ENCODE peak calls at places on chromosomes 1 and 21, in four cellular contexts. A, Q, I and E are unnamed samples.
A peak's percentile ranks its signal among the peaks of the same experiment; 100 is the strongest.

GRCh38 chr1:234976880-234977680 is 151.6 kb downstream of the TOMM20 start:
- DNase-seq in Q (no peak), A (no peak), I (no peak), E (no peak)

GRCh38 chr1:167297222-167298214 is 76.8 kb downstream of the POU2F1 start:
- DNase-seq in I (no peak), A (peak; percentile 56), Q (peak; percentile 3), E (no peak)

GRCh38 chr1:9892563-9893528 is 17.2 kb downstream of the CTNNBIP1 start:
- DNase-seq in A (peak; percentile 89), I (no peak), Q (peak; percentile 88), E (no peak)

GRCh38 chr1:23804183-23804582 is 3.6 kb upstream of the GALE start:
- DNase-seq in I (no peak), A (no peak), Q (no peak), E (no peak)

GRCh38 chr1:209414803-209415329 is 168.6 kb upstream of the CAMK1G start:
- DNase-seq in Q (no peak), I (no peak), A (no peak), E (no peak)

GRCh38 chr1:11536573-11537379 is 57.8 kb downstream of the DISP3 start:
- DNase-seq in Q (no peak), A (no peak), I (no peak), E (no peak)

GRCh38 chr1:1020415-1021009 is 592 bp downstream of the AGRN start:
- DNase-seq in A (peak; percentile 43), Q (no peak), I (no peak), E (no peak)

GRCh38 chr1:1117469-1117831 is 1.6 kb upstream of the C1orf159 start:
- DNase-seq in Q (no peak), A (no peak), I (no peak), E (no peak)

GRCh38 chr21:25191141-25191540 is 416.1 kb downstream of the MRPL39 start:
- DNase-seq in A (no peak), I (no peak), Q (no peak), E (no peak)

GRCh38 chr1:54367613-54368012 is 38.6 kb downstream of the SSBP3 start:
- DNase-seq in I (no peak), A (no peak), Q (peak; percentile 65), E (no peak)

GRCh38 chr1:25110480-25110879 is 121.8 kb downstream of the SYF2 start:
- DNase-seq in I (no peak), A (no peak), Q (no peak), E (no peak)

GRCh38 chr1:162218975-162219374 is 149.5 kb downstream of the NOS1AP start:
- DNase-seq in Q (no peak), I (no peak), A (no peak), E (no peak)

GRCh38 chr1:212718499-212718898 is 18.9 kb upstream of the BATF3 start:
- DNase-seq in A (peak; percentile 29), Q (peak; percentile 43), I (no peak), E (no peak)

GRCh38 chr1:116413414-116413813 is 40.4 kb downstream of the ATP1A1 start:
- DNase-seq in I (no peak), Q (no peak), A (no peak), E (no peak)

GRCh38 chr1:210072891-210073509 is 135.0 kb downstream of the SYT14 start:
- DNase-seq in I (no peak), A (no peak), Q (no peak), E (no peak)

GRCh38 chr1:234617135-234617985 is 7.4 kb upstream of the IRF2BP2 start:
- DNase-seq in I (no peak), A (no peak), Q (no peak), E (no peak)

GRCh38 chr1:181117648-181118449 is 29.3 kb downstream of the IER5 start:
- DNase-seq in I (no peak), A (peak; percentile 90), Q (peak; percentile 67), E (no peak)

GRCh38 chr1:1680912-1681273 is 11.7 kb downstream of the SLC35E2B start:
- DNase-seq in I (no peak), A (peak; percentile 23), Q (no peak), E (no peak)

GRCh38 chr1:21366288-21366687 is 73.6 kb upstream of the NBPF3 start:
- DNase-seq in A (no peak), I (no peak), Q (no peak), E (no peak)

GRCh38 chr1:189899686-189900495 is 577.8 kb downstream of the BRINP3 start:
- DNase-seq in A (no peak), Q (no peak), I (no peak), E (peak; percentile 66)

GRCh38 chr1:212605441-212605976 is 3.1 kb upstream of the ATF3 start:
- DNase-seq in Q (no peak), I (no peak), A (peak; percentile 54), E (peak; percentile 54)

GRCh38 chr1:160401487-160401805 is 1.1 kb downstream of the VANGL2 start:
- DNase-seq in Q (no peak), I (no peak), A (no peak), E (no peak)
- H3K4me3 ChIP-seq in Q (peak overlapping the region; percentile 62), I (peak overlapping the region; percentile 90), A (peak overlapping the region; percentile 81), E (peak overlapping the region; percentile 88)

GRCh38 chr1:28668956-28669719 is 554 bp downstream of the GMEB1 start:
- DNase-seq in A (peak; percentile 67), Q (peak; percentile 33), I (peak; percentile 78), E (peak; percentile 47)
- H3K23ac ChIP-seq in A (no peak overlapping the region), Q (peak overlapping the region; percentile 94), I (no peak overlapping the region), E (peak overlapping the region; percentile 35)

DNA sequence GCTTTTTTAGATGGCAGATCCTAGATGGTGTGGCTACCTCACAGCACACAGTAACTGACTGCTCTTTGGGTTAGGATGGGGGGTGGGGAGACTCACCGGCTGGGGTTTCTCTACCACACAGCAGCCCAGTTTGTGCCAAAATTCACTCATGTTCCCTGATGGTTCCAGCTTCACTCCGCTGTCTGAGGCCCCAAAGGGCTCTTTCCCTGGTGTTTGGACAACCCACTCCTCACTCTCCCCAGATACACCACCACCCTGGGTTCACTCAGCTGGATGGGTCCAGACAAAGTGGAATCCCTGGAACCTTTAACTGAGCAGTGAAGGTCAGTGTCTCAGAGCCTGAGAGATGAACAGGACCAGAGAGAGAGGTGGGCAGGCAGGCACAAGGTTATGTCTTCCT is 3.8 kb downstream of the CDC42SE1 start:
- DNase-seq in I (no peak), A (no peak), Q (no peak), E (no peak)
- H3K4me3 ChIP-seq in I (no peak overlapping the region), A (no peak overlapping the region), Q (no peak overlapping the region), E (no peak overlapping the region)

GRCh38 chr1:7508052-7508745 is 262.9 kb upstream of the VAMP3 start:
- DNase-seq in A (no peak), I (no peak), Q (no peak), E (no peak)
- H3K23ac ChIP-seq in A (no peak overlapping the region), I (no peak overlapping the region), Q (no peak overlapping the region), E (no peak overlapping the region)

GRCh38 chr1:151157067-151157531 is 650 bp downstream of the TNFAIP8L2 start:
- DNase-seq in Q (no peak), A (no peak), I (no peak), E (no peak)
- H3K4me3 ChIP-seq in Q (no peak overlapping the region), A (no peak overlapping the region), I (no peak overlapping the region), E (no peak overlapping the region)

GRCh38 chr1:197920345-197921117 is 3.4 kb downstream of the LHX9 start:
- DNase-seq in Q (no peak), I (no peak), A (no peak), E (peak; percentile 26)

GRCh38 chr1:197918815-197919522 is 1.8 kb downstream of the LHX9 start:
- DNase-seq in I (peak; percentile 50), Q (no peak), A (no peak), E (peak; percentile 9)

GRCh38 chr1:197921235-197922069 is 4.3 kb downstream of the LHX9 start:
- DNase-seq in I (peak; percentile 68), Q (no peak), A (no peak), E (peak; percentile 17)

GRCh38 chr1:197917813-197918646 is 858 bp downstream of the LHX9 start:
- DNase-seq in I (peak; percentile 65), A (peak; percentile 43), Q (no peak), E (peak; percentile 47)

GRCh38 chr1:197919523-197920301 is 2.5 kb downstream of the LHX9 start:
- DNase-seq in Q (no peak), I (peak; percentile 73), A (no peak), E (peak; percentile 32)
- H3K23ac ChIP-seq in Q (no peak overlapping the region), I (no peak overlapping the region), A (no peak overlapping the region), E (peak overlapping the region; percentile 6)